ENCODE peak calls at places on chromosomes 12 and 14, in eight cellular contexts. R is WTC11, P is IMR-90, X is A549, A is SK-N-SH, Q is K562, U is H1, S is HepG2. H is an unnamed sample.

GRCh38 chr12:49330631-49331359 is 6.2 kb downstream of the C1QL4 start:
- DNase-seq in R (no peak), P (no peak), X (no peak), A (no peak), Q (no peak), U (no peak), S (no peak), H (no peak)

GRCh38 chr14:69351385-69351784 is 46.7 kb downstream of the ERH start:
- DNase-seq in R (no peak), P (no peak), X (no peak), A (no peak), Q (no peak), U (no peak), S (no peak), H (no peak)

GRCh38 chr12:83016226-83016835 is 329.6 kb downstream of the TMTC2 start:
- DNase-seq in R (no peak), P (peak), X (peak), A (no peak), Q (peak), U (no peak), S (peak), H (no peak)

GRCh38 chr14:81265641-81266169 is 44.9 kb upstream of the GTF2A1 start:
- DNase-seq in R (no peak), P (no peak), X (no peak), A (no peak), Q (no peak), U (no peak), S (no peak), H (no peak)

GRCh38 chr12:67358686-67359374 is 89.7 kb downstream of the CAND1 start:
- DNase-seq in R (no peak), P (peak), X (no peak), A (no peak), Q (no peak), U (no peak), S (no peak), H (no peak)

GRCh38 chr12:6061661-6062060 is 62.8 kb downstream of the VWF start:
- DNase-seq in R (no peak), P (peak), X (no peak), A (no peak), Q (no peak), U (no peak), S (no peak), H (no peak)

GRCh38 chr12:56034586-56035332 is 7.0 kb upstream of the RPS26 start:
- DNase-seq in R (no peak), P (no peak), X (no peak), A (no peak), Q (no peak), U (no peak), S (no peak), H (no peak)

GRCh38 chr12:82124711-82125110 is 233.5 kb downstream of the CCDC59 start:
- DNase-seq in R (no peak), P (no peak), X (no peak), A (no peak), Q (no peak), U (no peak), S (no peak), H (no peak)

GRCh38 chr12:102833687-102834435 is 83.2 kb downstream of the PAH start:
- DNase-seq in R (peak), P (no peak), X (no peak), A (no peak), Q (peak), U (no peak), S (no peak), H (no peak)

GRCh38 chr12:40287369-40287975 is 62.7 kb downstream of the LRRK2 start:
- DNase-seq in R (no peak), P (no peak), X (peak), A (no peak), Q (no peak), U (no peak), S (peak), H (no peak)

GRCh38 chr14:27242874-27243273 is 645.0 kb upstream of the NOVA1 start:
- DNase-seq in R (no peak), P (no peak), X (no peak), A (no peak), Q (no peak), U (no peak), S (no peak), H (no peak)

GRCh38 chr12:111997300-111997699 is 15.7 kb downstream of the TMEM116 start:
- DNase-seq in R (no peak), P (no peak), X (no peak), A (no peak), Q (no peak), U (no peak), S (no peak), H (no peak)

GRCh38 chr12:122064034-122064777 is 14.3 kb upstream of the MLXIP start:
- DNase-seq in R (peak), P (peak), X (peak), A (peak), Q (peak), U (peak), S (peak), H (peak)

GRCh38 chr12:64826234-64826633 is 1.8 kb downstream of the TBC1D30 start:
- DNase-seq in R (peak), P (peak), X (no peak), A (peak), Q (peak), U (no peak), S (no peak), H (peak)

GRCh38 chr14:99271951-99272668 is at the start of gene BCL11B:
- DNase-seq in R (peak), P (peak), X (peak), A (peak), Q (peak), U (no peak), S (peak), H (peak)

GRCh38 chr14:48350971-48351370 is 675.6 kb upstream of the MDGA2 start:
- DNase-seq in R (no peak), P (peak), X (no peak), A (no peak), Q (no peak), U (no peak), S (no peak), H (no peak)

GRCh38 chr12:108241961-108242360 is 97.2 kb downstream of the CMKLR1 start:
- DNase-seq in R (no peak), P (no peak), X (no peak), A (no peak), Q (peak), U (no peak), S (no peak), H (no peak)

GRCh38 chr14:103185051-103186027 is 62.1 kb downstream of the TNFAIP2 start:
- DNase-seq in R (no peak), P (peak), X (peak), A (peak), Q (peak), U (no peak), S (peak), H (no peak)

GRCh38 chr12:64452559-64453329 is 824 bp downstream of the TBK1 start:
- DNase-seq in R (no peak), P (peak), X (peak), A (peak), Q (peak), U (no peak), S (peak), H (no peak)

GRCh38 chr14:35944847-35945246 is 118.7 kb downstream of the BRMS1L start:
- DNase-seq in R (peak), P (no peak), X (peak), A (peak), Q (peak), U (peak), S (peak), H (no peak)

GRCh38 chr12:19052689-19053088 is 76.8 kb upstream of the PLEKHA5 start:
- DNase-seq in R (no peak), P (no peak), X (no peak), A (no peak), Q (no peak), U (no peak), S (no peak), H (no peak)

GRCh38 chr12:19045421-19045820 is 84.1 kb upstream of the PLEKHA5 start:
- DNase-seq in R (no peak), P (peak), X (no peak), A (no peak), Q (no peak), U (no peak), S (no peak), H (no peak)

GRCh38 chr12:19053218-19053617 is 76.3 kb upstream of the PLEKHA5 start:
- DNase-seq in R (no peak), P (no peak), X (no peak), A (no peak), Q (no peak), U (no peak), S (no peak), H (no peak)

GRCh38 chr12:19044877-19045276 is 84.7 kb upstream of the PLEKHA5 start:
- DNase-seq in R (no peak), P (no peak), X (no peak), A (no peak), Q (no peak), U (no peak), S (no peak), H (no peak)

DNA sequence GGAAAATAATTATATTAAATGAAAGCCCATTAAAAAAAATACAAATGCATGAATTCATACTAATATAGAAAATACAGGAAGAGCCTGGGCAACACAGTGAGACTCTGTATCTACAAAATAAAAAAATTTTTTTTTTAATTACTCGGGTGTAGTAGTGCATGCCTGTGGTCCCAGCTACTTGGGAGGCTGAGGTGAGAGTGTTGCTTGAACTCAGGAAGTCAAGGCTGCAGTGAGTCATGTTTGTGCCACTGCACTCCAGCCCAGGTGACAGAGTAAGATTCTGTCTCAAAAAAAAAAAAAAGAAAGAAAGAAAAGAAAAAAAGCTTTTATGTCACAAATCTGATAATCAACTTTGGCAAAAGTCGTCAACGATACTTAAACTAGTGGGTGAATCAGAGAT is 80.6 kb upstream of the PLEKHA5 start:
- DNase-seq in R (no peak), P (no peak), X (no peak), A (no peak), Q (no peak), U (no peak), S (no peak), H (no peak)
- TF ChIP-seq USF2 in R (no peak), P (no peak), X (no peak), A (no peak), Q (no peak), U (no peak), S (no peak), H (no peak)

GRCh38 chr14:68248481-68249255 is 429.1 kb downstream of the RAD51B start:
- DNase-seq in R (no peak), P (peak), X (peak), A (peak), Q (peak), U (no peak), S (peak), H (peak)

GRCh38 chr14:68246074-68246980 is 426.7 kb downstream of the RAD51B start:
- DNase-seq in R (no peak), P (no peak), X (no peak), A (no peak), Q (peak), U (no peak), S (no peak), H (no peak)

GRCh38 chr14:68247281-68247680 is 427.7 kb downstream of the RAD51B start:
- DNase-seq in R (no peak), P (no peak), X (no peak), A (no peak), Q (no peak), U (no peak), S (no peak), H (no peak)

GRCh38 chr14:68249534-68250517 is 430.2 kb downstream of the RAD51B start:
- DNase-seq in R (no peak), P (peak), X (no peak), A (no peak), Q (no peak), U (no peak), S (no peak), H (no peak)

DNA sequence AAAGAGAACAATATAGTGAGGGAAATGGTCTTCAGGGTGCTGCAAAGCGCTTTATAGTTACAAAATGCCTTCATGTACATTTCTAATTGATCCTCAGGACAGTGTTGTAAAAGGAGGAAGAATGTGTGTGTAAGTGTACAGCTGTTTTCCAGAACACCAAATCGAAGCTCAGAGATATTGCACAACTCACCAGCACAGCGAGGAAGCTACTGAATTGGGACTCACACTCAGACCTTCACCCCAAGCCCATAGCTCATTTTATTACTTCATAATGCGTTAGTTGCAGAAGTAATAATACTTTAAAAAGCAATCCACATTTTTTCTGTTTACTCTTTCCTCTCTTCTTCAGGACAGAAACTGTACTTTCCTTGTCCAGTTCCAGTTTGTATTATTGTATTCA is 428.3 kb downstream of the RAD51B start:
- DNase-seq in R (no peak), P (peak), X (no peak), A (no peak), Q (no peak), U (no peak), S (no peak), H (no peak)
- TF ChIP-seq USF2 in R (no peak), P (no peak), X (no peak), A (no peak), Q (no peak), U (no peak), S (no peak), H (no peak)

DNA sequence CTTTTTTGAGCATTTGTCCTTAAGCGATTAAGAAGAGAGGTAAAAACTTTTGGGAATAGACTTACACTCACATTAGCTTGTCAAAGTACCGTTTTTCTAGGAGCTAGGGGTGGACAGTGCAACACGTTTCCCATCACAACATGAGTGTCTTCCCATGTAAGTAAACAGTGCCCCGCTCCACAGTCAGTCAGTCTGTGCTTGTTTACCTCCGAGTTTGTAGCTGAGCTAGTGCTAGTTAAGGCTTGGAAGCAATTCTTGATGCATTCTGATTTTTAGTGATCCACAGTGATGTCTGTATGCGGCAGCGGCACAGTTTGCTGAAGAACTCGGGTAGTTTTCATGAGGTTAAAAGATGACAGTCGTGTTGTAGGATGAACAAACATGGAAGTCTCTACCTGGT is 941 bp downstream of the ZDHHC17 start:
- DNase-seq in R (no peak), P (peak), X (no peak), A (peak), Q (peak), U (no peak), S (peak), H (no peak)
- TF ChIP-seq USF2 in R (no peak), P (no peak), X (no peak), A (no peak), Q (no peak), U (no peak), S (no peak), H (no peak)

DNA sequence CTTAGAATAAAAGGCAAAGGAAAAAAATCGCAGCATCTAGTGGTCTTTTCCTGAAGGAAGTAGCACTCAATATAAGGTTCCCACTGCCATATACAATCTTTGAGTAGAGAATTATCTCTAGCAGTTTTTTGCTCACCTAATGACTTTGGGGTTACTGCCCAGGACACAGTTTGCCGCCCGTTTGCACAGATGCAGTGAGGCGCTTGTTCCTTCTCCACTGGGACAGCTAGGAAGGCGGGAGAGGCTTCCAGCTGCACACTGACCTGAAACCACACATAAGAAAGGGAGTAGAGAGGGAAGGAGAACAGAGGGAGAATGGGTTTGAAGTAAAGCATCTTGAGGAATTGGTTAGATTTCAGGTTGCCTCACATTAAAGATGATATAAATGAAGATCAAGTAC is 25.5 kb downstream of the A2M start:
- DNase-seq in R (no peak), P (no peak), X (no peak), A (no peak), Q (no peak), U (no peak), S (no peak), H (no peak)
- TF ChIP-seq USF2 in R (no peak), P (no peak), X (no peak), A (no peak), Q (no peak), U (no peak), S (no peak), H (no peak)

H was measured in GM12878.